ENCODE peak calls at places on chromosomes 6 and 20, in eight cellular contexts. I is fibroblast of mammary gland, O is activated T-cell treated with anti-CD3 and anti-CD28 coated beads for 1 hour, H is NCI-H2107, D is colonic mucosa, J is T-helper 2 cell, G is neural crest cell, V is occipital lobe. P is an unnamed sample.

GRCh38 chr20:2327620-2328555 is 32.1 kb downstream of the TGM3 start:
- DNase-seq in I (no peak), O (no peak), H (no peak), D (no peak), J (no peak), G (no peak), V (no peak), P (no peak)

GRCh38 chr20:7375905-7376304 is 564.4 kb downstream of the HAO1 start:
- DNase-seq in I (peak; percentile 35), O (no peak), H (no peak), D (no peak), J (no peak), G (no peak), V (no peak), P (no peak)

GRCh38 chr6:26375270-26375669 is 7.6 kb upstream of the BTN2A2 start:
- DNase-seq in I (no peak), O (no peak), H (no peak), D (no peak), J (no peak), G (no peak), V (no peak), P (no peak)

GRCh38 chr20:57708694-57709673 is 831 bp downstream of the PMEPA1 start:
- DNase-seq in I (no peak), O (peak; percentile 29), H (no peak), D (peak; percentile 49), J (peak; percentile 51), G (no peak), V (no peak), P (peak; percentile 18)

GRCh38 chr20:33859157-33859695 is 48.1 kb downstream of the CHMP4B start:
- DNase-seq in I (peak; percentile 47), O (no peak), H (no peak), D (no peak), J (peak; percentile 17), G (no peak), V (no peak), P (no peak)

GRCh38 chr6:158752613-158753012 is 66.6 kb downstream of the EZR start:
- DNase-seq in I (peak; percentile 30), O (no peak), H (no peak), D (no peak), J (no peak), G (no peak), V (peak; percentile 84), P (no peak)

GRCh38 chr20:14069796-14070195 is 74.5 kb downstream of the MACROD2 start:
- DNase-seq in I (peak; percentile 81), O (no peak), H (no peak), D (no peak), J (no peak), G (no peak), V (no peak), P (no peak)

GRCh38 chr20:3158968-3159431 is 665 bp downstream of the FASTKD5 start:
- DNase-seq in I (peak; percentile 17), O (no peak), H (no peak), D (no peak), J (no peak), G (no peak), V (no peak), P (no peak)

GRCh38 chr20:39876974-39877615 is 811.9 kb downstream of the MAFB start:
- DNase-seq in I (no peak), O (no peak), H (no peak), D (no peak), J (no peak), G (no peak), V (no peak), P (no peak)

GRCh38 chr20:54429364-54429763 is 46.0 kb upstream of the DOK5 start:
- DNase-seq in I (no peak), O (no peak), H (no peak), D (no peak), J (no peak), G (no peak), V (no peak), P (no peak)

GRCh38 chr6:106103728-106104109 is 17.6 kb downstream of the PRDM1 start:
- DNase-seq in I (no peak), O (no peak), H (peak; percentile 12), D (peak; percentile 51), J (peak; percentile 73), G (no peak), V (no peak), P (peak; percentile 57)

GRCh38 chr6:44050872-44051421 is 76.3 kb downstream of the MRPL14 start:
- DNase-seq in I (no peak), O (no peak), H (no peak), D (peak; percentile 44), J (no peak), G (no peak), V (no peak), P (no peak)

GRCh38 chr20:20370087-20370575 is 2.2 kb downstream of the INSM1 start:
- DNase-seq in I (peak; percentile 4), O (no peak), H (no peak), D (no peak), J (no peak), G (no peak), V (no peak), P (no peak)

GRCh38 chr6:71393471-71393870 is 104.9 kb downstream of the OGFRL1 start:
- DNase-seq in I (peak; percentile 66), O (no peak), H (no peak), D (no peak), J (no peak), G (no peak), V (no peak), P (no peak)

GRCh38 chr6:160137989-160138835 is 16.6 kb downstream of the SLC22A1 start:
- DNase-seq in I (peak; percentile 72), O (peak; percentile 52), H (no peak), D (peak; percentile 69), J (peak; percentile 24), G (peak; percentile 57), V (no peak), P (peak; percentile 13)

GRCh38 chr6:148502083-148502772 is 159.6 kb downstream of the SASH1 start:
- DNase-seq in I (peak; percentile 92), O (no peak), H (no peak), D (no peak), J (no peak), G (no peak), V (no peak), P (no peak)

GRCh38 chr6:79697430-79697829 is 66.3 kb downstream of the SH3BGRL2 start:
- DNase-seq in I (no peak), O (no peak), H (no peak), D (no peak), J (no peak), G (no peak), V (no peak), P (no peak)

GRCh38 chr20:2139250-2139649 is 37.6 kb downstream of the STK35 start:
- DNase-seq in I (no peak), O (no peak), H (no peak), D (no peak), J (no peak), G (no peak), V (no peak), P (no peak)

GRCh38 chr6:9554806-9555205 is 860.1 kb downstream of the TFAP2A start:
- DNase-seq in I (no peak), O (no peak), H (no peak), D (no peak), J (no peak), G (no peak), V (no peak), P (no peak)

GRCh38 chr6:28553384-28553985 is 27.8 kb downstream of the GPX5 start:
- DNase-seq in I (no peak), O (no peak), H (no peak), D (no peak), J (no peak), G (no peak), V (no peak), P (no peak)

GRCh38 chr20:45917790-45918141 is 5.8 kb upstream of the PLTP start:
- DNase-seq in I (peak; percentile 95), O (no peak), H (no peak), D (no peak), J (no peak), G (no peak), V (peak; percentile 45), P (no peak)

GRCh38 chr6:16059496-16059895 is 69.4 kb upstream of the MYLIP start:
- DNase-seq in I (no peak), O (no peak), H (peak; percentile 40), D (no peak), J (no peak), G (no peak), V (no peak), P (no peak)